ENCODE peak calls at places on chromosomes 2 and 18, in seven cellular contexts. One of them, this sample, is unnamed.
A peak's percentile ranks its signal among the peaks of the same experiment; 100 is the strongest.

GRCh38 chr2:10320575-10320931 is 17.8 kb downstream of the HPCAL1 start:
- DNase-seq in neuronal stem cell: no peak
- DNase-seq in H9: no peak
- DNase-seq in mesendoderm: no peak
- DNase-seq in trophoblast cell: no peak
- DNase-seq in mesenchymal stem cell: no peak
- DNase-seq in H1: no peak
- DNase-seq in this sample: no peak

GRCh38 chr2:29281585-29281984 is 166.4 kb downstream of the CLIP4 start:
- DNase-seq in neuronal stem cell: no peak
- DNase-seq in H9: peak; percentile 25
- DNase-seq in mesendoderm: no peak
- DNase-seq in trophoblast cell: no peak
- DNase-seq in mesenchymal stem cell: no peak
- DNase-seq in H1: no peak
- DNase-seq in this sample: peak; percentile 1

GRCh38 chr2:212922701-212923100 is 228.7 kb downstream of the IKZF2 start:
- DNase-seq in neuronal stem cell: no peak
- DNase-seq in H9: no peak
- DNase-seq in mesendoderm: no peak
- DNase-seq in trophoblast cell: no peak
- DNase-seq in mesenchymal stem cell: no peak
- DNase-seq in H1: no peak
- DNase-seq in this sample: no peak

GRCh38 chr2:235556901-235557300 is 63.1 kb downstream of the AGAP1 start:
- DNase-seq in neuronal stem cell: no peak
- DNase-seq in H9: no peak
- DNase-seq in mesendoderm: no peak
- DNase-seq in trophoblast cell: no peak
- DNase-seq in mesenchymal stem cell: no peak
- DNase-seq in H1: no peak
- DNase-seq in this sample: no peak

GRCh38 chr2:9284521-9285297 is 78.1 kb downstream of the ASAP2 start:
- DNase-seq in neuronal stem cell: no peak
- DNase-seq in H9: no peak
- DNase-seq in mesendoderm: no peak
- DNase-seq in trophoblast cell: no peak
- DNase-seq in mesenchymal stem cell: no peak
- DNase-seq in H1: no peak
- DNase-seq in this sample: no peak

GRCh38 chr2:66494708-66495107 is 59.8 kb downstream of the MEIS1 start:
- DNase-seq in neuronal stem cell: no peak
- DNase-seq in H9: no peak
- DNase-seq in mesendoderm: no peak
- DNase-seq in trophoblast cell: no peak
- DNase-seq in mesenchymal stem cell: peak; percentile 85
- DNase-seq in H1: no peak
- DNase-seq in this sample: peak; percentile 96

GRCh38 chr2:127454595-127455565 is 36.7 kb downstream of the PROC start:
- DNase-seq in neuronal stem cell: no peak
- DNase-seq in H9: no peak
- DNase-seq in mesendoderm: no peak
- DNase-seq in trophoblast cell: no peak
- DNase-seq in mesenchymal stem cell: peak; percentile 11
- DNase-seq in H1: no peak
- DNase-seq in this sample: no peak

GRCh38 chr18:22309191-22309590 is 108.5 kb downstream of the CTAGE1 start:
- DNase-seq in neuronal stem cell: no peak
- DNase-seq in H9: no peak
- DNase-seq in mesendoderm: no peak
- DNase-seq in trophoblast cell: peak; percentile 7
- DNase-seq in mesenchymal stem cell: no peak
- DNase-seq in H1: no peak
- DNase-seq in this sample: peak; percentile 85

GRCh38 chr18:50797147-50797546 is 22.7 kb downstream of the MRO start:
- DNase-seq in neuronal stem cell: no peak
- DNase-seq in H9: no peak
- DNase-seq in mesendoderm: no peak
- DNase-seq in trophoblast cell: no peak
- DNase-seq in mesenchymal stem cell: no peak
- DNase-seq in H1: no peak
- DNase-seq in this sample: no peak

GRCh38 chr18:63439334-63439733 is 17.1 kb upstream of the VPS4B start:
- DNase-seq in neuronal stem cell: peak; percentile 63
- DNase-seq in H9: peak; percentile 67
- DNase-seq in mesendoderm: peak; percentile 84
- DNase-seq in trophoblast cell: peak; percentile 54
- DNase-seq in mesenchymal stem cell: peak; percentile 72
- DNase-seq in H1: peak; percentile 43
- DNase-seq in this sample: peak; percentile 70

GRCh38 chr2:9050122-9050809 is 46.8 kb upstream of the MBOAT2 start:
- DNase-seq in neuronal stem cell: no peak
- DNase-seq in H9: no peak
- DNase-seq in mesendoderm: peak; percentile 57
- DNase-seq in trophoblast cell: no peak
- DNase-seq in mesenchymal stem cell: peak; percentile 9
- DNase-seq in H1: no peak
- DNase-seq in this sample: no peak

DNA sequence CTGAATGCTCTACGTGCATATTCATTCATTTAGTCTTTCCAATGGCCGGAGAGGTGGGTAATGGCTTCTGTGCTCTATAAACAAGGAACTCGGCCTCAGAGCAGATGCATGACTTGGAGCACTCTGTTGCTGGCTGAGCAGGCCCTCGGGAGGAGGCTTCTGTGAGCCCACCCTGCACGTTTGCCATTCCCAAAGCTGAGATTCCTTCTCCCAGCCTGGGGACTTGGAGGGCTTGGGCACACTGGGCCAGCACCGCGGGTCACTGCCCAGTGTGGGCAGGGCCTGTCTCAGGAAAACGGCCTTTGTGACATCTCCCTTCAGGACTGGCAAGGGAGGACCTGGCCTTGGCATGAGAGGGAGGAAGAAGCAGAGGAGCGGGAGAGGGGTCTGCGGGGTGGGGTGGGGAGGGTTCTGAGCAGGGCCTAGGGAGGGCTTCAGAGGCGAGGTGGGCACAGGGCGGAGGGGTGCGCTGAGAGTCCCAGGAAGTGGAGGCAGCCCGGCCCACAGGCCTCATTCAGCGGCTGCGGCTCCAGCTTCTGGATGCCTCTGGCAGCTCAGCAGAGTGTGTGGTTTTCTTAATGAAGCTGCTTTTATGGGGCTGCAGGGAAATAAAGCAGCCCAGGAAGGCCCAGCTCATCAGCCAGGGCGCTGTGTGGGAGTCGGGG is 51.6 kb upstream of the OTOF start:
- DNase-seq in neuronal stem cell: no peak
- DNase-seq in H9: no peak
- DNase-seq in mesendoderm: no peak
- DNase-seq in trophoblast cell: no peak
- DNase-seq in mesenchymal stem cell: no peak
- DNase-seq in H1: no peak
- DNase-seq in this sample: no peak
- H4K8ac ChIP-seq in neuronal stem cell: no peak overlapping the region
- H4K8ac ChIP-seq in H9: no peak overlapping the region
- H4K8ac ChIP-seq in mesendoderm: no peak overlapping the region
- H4K8ac ChIP-seq in trophoblast cell: no peak overlapping the region
- H4K8ac ChIP-seq in mesenchymal stem cell: no peak overlapping the region
- H4K8ac ChIP-seq in H1: no peak overlapping the region
- H4K8ac ChIP-seq in this sample: no peak overlapping the region

GRCh38 chr2:181440336-181440735 is 16.9 kb upstream of the ITGA4 start:
- DNase-seq in neuronal stem cell: no peak
- DNase-seq in H9: no peak
- DNase-seq in mesendoderm: no peak
- DNase-seq in trophoblast cell: no peak
- DNase-seq in mesenchymal stem cell: no peak
- DNase-seq in H1: no peak
- DNase-seq in this sample: no peak
- H4K8ac ChIP-seq in neuronal stem cell: no peak overlapping the region
- H4K8ac ChIP-seq in H9: no peak overlapping the region
- H4K8ac ChIP-seq in mesendoderm: no peak overlapping the region
- H4K8ac ChIP-seq in trophoblast cell: no peak overlapping the region
- H4K8ac ChIP-seq in mesenchymal stem cell: no peak overlapping the region
- H4K8ac ChIP-seq in H1: no peak overlapping the region
- H4K8ac ChIP-seq in this sample: no peak overlapping the region

DNA sequence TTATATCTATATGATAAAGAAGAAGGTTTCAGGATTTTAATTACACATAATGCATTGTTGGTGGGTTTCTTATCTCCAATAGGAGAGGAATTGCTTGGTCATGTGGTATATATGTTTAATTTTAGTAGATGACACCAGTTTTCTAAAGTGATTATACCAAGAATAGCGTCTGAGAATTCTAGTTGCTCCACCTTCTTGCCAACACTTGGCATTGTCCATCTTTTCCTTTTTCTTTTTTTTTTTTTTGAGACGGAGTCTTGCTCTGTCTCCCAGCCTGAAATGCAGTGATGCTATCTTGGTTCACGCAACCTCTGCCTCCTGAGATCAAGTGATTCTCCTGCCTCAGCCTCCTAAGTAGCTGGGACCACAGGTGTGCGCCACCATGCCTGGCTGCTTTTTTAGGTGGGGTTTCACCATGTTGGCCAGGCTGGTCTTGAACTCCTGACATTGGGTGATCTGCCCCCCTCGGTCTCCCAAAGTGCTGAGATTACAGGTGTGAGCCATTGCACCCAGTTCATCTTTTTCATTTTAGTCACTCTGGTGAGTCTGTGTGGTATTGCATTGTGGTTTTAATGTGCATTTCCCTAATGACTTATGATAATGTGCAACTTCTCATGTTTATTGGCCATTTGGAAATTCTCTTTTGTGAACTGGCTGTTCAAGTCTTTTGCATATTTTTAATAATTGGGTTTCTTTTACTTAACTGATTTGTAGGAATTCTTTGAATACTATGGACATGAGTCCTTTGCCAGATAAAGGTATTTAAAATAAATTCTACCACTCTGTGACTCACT is 37.3 kb upstream of the ZNF512 start:
- DNase-seq in neuronal stem cell: no peak
- DNase-seq in H9: no peak
- DNase-seq in mesendoderm: no peak
- DNase-seq in trophoblast cell: peak; percentile 4
- DNase-seq in mesenchymal stem cell: no peak
- DNase-seq in H1: no peak
- DNase-seq in this sample: peak; percentile 69
- H4K8ac ChIP-seq in neuronal stem cell: no peak overlapping the region
- H4K8ac ChIP-seq in H9: no peak overlapping the region
- H4K8ac ChIP-seq in mesendoderm: no peak overlapping the region
- H4K8ac ChIP-seq in trophoblast cell: no peak overlapping the region
- H4K8ac ChIP-seq in mesenchymal stem cell: no peak overlapping the region
- H4K8ac ChIP-seq in H1: no peak overlapping the region
- H4K8ac ChIP-seq in this sample: no peak overlapping the region

GRCh38 chr2:165678882-165679281 is 115.2 kb downstream of the GALNT3 start:
- DNase-seq in neuronal stem cell: no peak
- DNase-seq in H9: no peak
- DNase-seq in mesendoderm: no peak
- DNase-seq in trophoblast cell: no peak
- DNase-seq in mesenchymal stem cell: no peak
- DNase-seq in H1: no peak
- DNase-seq in this sample: no peak

GRCh38 chr2:165674780-165675179 is 119.3 kb downstream of the GALNT3 start:
- DNase-seq in neuronal stem cell: no peak
- DNase-seq in H9: no peak
- DNase-seq in mesendoderm: no peak
- DNase-seq in trophoblast cell: no peak
- DNase-seq in mesenchymal stem cell: no peak
- DNase-seq in H1: no peak
- DNase-seq in this sample: no peak

GRCh38 chr2:165675551-165675968 is 118.5 kb downstream of the GALNT3 start:
- DNase-seq in neuronal stem cell: no peak
- DNase-seq in H9: no peak
- DNase-seq in mesendoderm: no peak
- DNase-seq in trophoblast cell: no peak
- DNase-seq in mesenchymal stem cell: no peak
- DNase-seq in H1: no peak
- DNase-seq in this sample: no peak
- H4K8ac ChIP-seq in neuronal stem cell: no peak overlapping the region
- H4K8ac ChIP-seq in H9: no peak overlapping the region
- H4K8ac ChIP-seq in mesendoderm: no peak overlapping the region
- H4K8ac ChIP-seq in trophoblast cell: no peak overlapping the region
- H4K8ac ChIP-seq in mesenchymal stem cell: no peak overlapping the region
- H4K8ac ChIP-seq in H1: no peak overlapping the region
- H4K8ac ChIP-seq in this sample: no peak overlapping the region

GRCh38 chr2:184205048-184205596 is 393.2 kb upstream of the ZNF804A start:
- DNase-seq in neuronal stem cell: no peak
- DNase-seq in H9: no peak
- DNase-seq in mesendoderm: no peak
- DNase-seq in trophoblast cell: no peak
- DNase-seq in mesenchymal stem cell: no peak
- DNase-seq in H1: no peak
- DNase-seq in this sample: no peak
- H4K8ac ChIP-seq in neuronal stem cell: no peak overlapping the region
- H4K8ac ChIP-seq in H9: no peak overlapping the region
- H4K8ac ChIP-seq in mesendoderm: no peak overlapping the region
- H4K8ac ChIP-seq in trophoblast cell: no peak overlapping the region
- H4K8ac ChIP-seq in mesenchymal stem cell: no peak overlapping the region
- H4K8ac ChIP-seq in H1: no peak overlapping the region
- H4K8ac ChIP-seq in this sample: no peak overlapping the region

GRCh38 chr2:238267884-238268680 is 20.3 kb downstream of the PER2 start:
- DNase-seq in neuronal stem cell: no peak
- DNase-seq in H9: peak; percentile 48
- DNase-seq in mesendoderm: no peak
- DNase-seq in trophoblast cell: no peak
- DNase-seq in mesenchymal stem cell: no peak
- DNase-seq in H1: no peak
- DNase-seq in this sample: no peak
- H4K8ac ChIP-seq in neuronal stem cell: no peak overlapping the region
- H4K8ac ChIP-seq in H9: no peak overlapping the region
- H4K8ac ChIP-seq in mesendoderm: no peak overlapping the region
- H4K8ac ChIP-seq in trophoblast cell: no peak overlapping the region
- H4K8ac ChIP-seq in mesenchymal stem cell: no peak overlapping the region
- H4K8ac ChIP-seq in H1: no peak overlapping the region
- H4K8ac ChIP-seq in this sample: no peak overlapping the region

GRCh38 chr2:54513364-54513715 is 57.2 kb downstream of the SPTBN1 start:
- DNase-seq in neuronal stem cell: no peak
- DNase-seq in H9: no peak
- DNase-seq in mesendoderm: no peak
- DNase-seq in trophoblast cell: no peak
- DNase-seq in mesenchymal stem cell: no peak
- DNase-seq in H1: no peak
- DNase-seq in this sample: no peak

GRCh38 chr2:54516842-54517241 is 60.7 kb downstream of the SPTBN1 start:
- DNase-seq in neuronal stem cell: no peak
- DNase-seq in H9: peak; percentile 35
- DNase-seq in mesendoderm: peak; percentile 81
- DNase-seq in trophoblast cell: no peak
- DNase-seq in mesenchymal stem cell: no peak
- DNase-seq in H1: no peak
- DNase-seq in this sample: no peak

GRCh38 chr2:54512663-54513363 is 56.7 kb downstream of the SPTBN1 start:
- DNase-seq in neuronal stem cell: no peak
- DNase-seq in H9: no peak
- DNase-seq in mesendoderm: no peak
- DNase-seq in trophoblast cell: no peak
- DNase-seq in mesenchymal stem cell: no peak
- DNase-seq in H1: no peak
- DNase-seq in this sample: no peak

GRCh38 chr2:54512183-54512582 is 56.1 kb downstream of the SPTBN1 start:
- DNase-seq in neuronal stem cell: no peak
- DNase-seq in H9: no peak
- DNase-seq in mesendoderm: no peak
- DNase-seq in trophoblast cell: no peak
- DNase-seq in mesenchymal stem cell: no peak
- DNase-seq in H1: no peak
- DNase-seq in this sample: no peak

GRCh38 chr2:54514819-54515569 is 58.9 kb downstream of the SPTBN1 start:
- DNase-seq in neuronal stem cell: no peak
- DNase-seq in H9: no peak
- DNase-seq in mesendoderm: no peak
- DNase-seq in trophoblast cell: no peak
- DNase-seq in mesenchymal stem cell: no peak
- DNase-seq in H1: no peak
- DNase-seq in this sample: no peak
- H4K8ac ChIP-seq in neuronal stem cell: no peak overlapping the region
- H4K8ac ChIP-seq in H9: no peak overlapping the region
- H4K8ac ChIP-seq in mesendoderm: no peak overlapping the region
- H4K8ac ChIP-seq in trophoblast cell: no peak overlapping the region
- H4K8ac ChIP-seq in mesenchymal stem cell: peak overlapping the region; percentile 51
- H4K8ac ChIP-seq in H1: no peak overlapping the region
- H4K8ac ChIP-seq in this sample: no peak overlapping the region

This sample was measured in IMR-90.